ENCODE peak calls at places on chromosome 21, in five cellular contexts. One of them, this sample, is unnamed.

GRCh38 chr21:34865922-34866271 is 183.2 kb downstream of the RUNX1 start:
- DNase-seq in SK-N-SH: no peak
- DNase-seq in HCT116: no peak
- DNase-seq in GM23338: peak; percentile 93
- DNase-seq in K562: no peak
- DNase-seq in this sample: no peak

GRCh38 chr21:44930543-44930981 is 9.3 kb upstream of the SLX9 start:
- DNase-seq in GM23338: no peak
- DNase-seq in SK-N-SH: no peak
- DNase-seq in HCT116: no peak
- DNase-seq in K562: no peak
- DNase-seq in this sample: no peak

GRCh38 chr21:45084881-45085536 is 10.6 kb downstream of the ADARB1 start:
- DNase-seq in K562: no peak
- DNase-seq in GM23338: no peak
- DNase-seq in HCT116: no peak
- DNase-seq in SK-N-SH: no peak
- DNase-seq in this sample: no peak

GRCh38 chr21:40471103-40471502 is 375.9 kb downstream of the DSCAM start:
- DNase-seq in HCT116: no peak
- DNase-seq in K562: no peak
- DNase-seq in GM23338: no peak
- DNase-seq in SK-N-SH: no peak
- DNase-seq in this sample: no peak

GRCh38 chr21:34255073-34255472 is 108.7 kb upstream of the KCNE2 start:
- DNase-seq in SK-N-SH: no peak
- DNase-seq in HCT116: no peak
- DNase-seq in GM23338: no peak
- DNase-seq in K562: no peak
- DNase-seq in this sample: no peak

GRCh38 chr21:38596264-38597042 is 98.2 kb upstream of the ERG start:
- DNase-seq in K562: no peak
- DNase-seq in GM23338: no peak
- DNase-seq in HCT116: no peak
- DNase-seq in SK-N-SH: no peak
- DNase-seq in this sample: no peak

GRCh38 chr21:45032977-45033705 is 41.2 kb upstream of the ADARB1 start:
- DNase-seq in K562: no peak
- DNase-seq in GM23338: no peak
- DNase-seq in HCT116: no peak
- DNase-seq in SK-N-SH: no peak
- DNase-seq in this sample: no peak

GRCh38 chr21:37214952-37215351 is 52.2 kb downstream of the VPS26C start:
- DNase-seq in SK-N-SH: no peak
- DNase-seq in HCT116: no peak
- DNase-seq in K562: no peak
- DNase-seq in GM23338: no peak
- DNase-seq in this sample: no peak

GRCh38 chr21:37368536-37369279 is 2.1 kb downstream of the DYRK1A start:
- DNase-seq in GM23338: no peak
- DNase-seq in SK-N-SH: no peak
- DNase-seq in HCT116: no peak
- DNase-seq in K562: no peak
- DNase-seq in this sample: no peak

GRCh38 chr21:44737706-44738354 is 26.5 kb upstream of the TSPEAR start:
- DNase-seq in K562: no peak
- DNase-seq in HCT116: no peak
- DNase-seq in GM23338: peak; percentile 72
- DNase-seq in SK-N-SH: no peak
- DNase-seq in this sample: no peak

GRCh38 chr21:18970416-18970815 is 566.8 kb upstream of the TMPRSS15 start:
- DNase-seq in SK-N-SH: no peak
- DNase-seq in GM23338: no peak
- DNase-seq in K562: no peak
- DNase-seq in HCT116: no peak
- DNase-seq in this sample: no peak

GRCh38 chr21:43331962-43332458 is 94.9 kb downstream of the SIK1 start:
- DNase-seq in HCT116: no peak
- DNase-seq in K562: no peak
- DNase-seq in GM23338: no peak
- DNase-seq in SK-N-SH: no peak
- DNase-seq in this sample: no peak

GRCh38 chr21:43332872-43333300 is 94.0 kb downstream of the SIK1 start:
- DNase-seq in HCT116: no peak
- DNase-seq in GM23338: no peak
- DNase-seq in SK-N-SH: no peak
- DNase-seq in K562: no peak
- DNase-seq in this sample: no peak

GRCh38 chr21:43332461-43332860 is 94.5 kb downstream of the SIK1 start:
- DNase-seq in GM23338: no peak
- DNase-seq in HCT116: no peak
- DNase-seq in SK-N-SH: no peak
- DNase-seq in K562: no peak
- DNase-seq in this sample: no peak

GRCh38 chr21:43334214-43334958 is 92.5 kb downstream of the SIK1 start:
- DNase-seq in K562: no peak
- DNase-seq in GM23338: no peak
- DNase-seq in HCT116: no peak
- DNase-seq in SK-N-SH: no peak
- DNase-seq in this sample: no peak

GRCh38 chr21:43333301-43334062 is 93.4 kb downstream of the SIK1 start:
- DNase-seq in K562: no peak
- DNase-seq in GM23338: peak; percentile 63
- DNase-seq in HCT116: no peak
- DNase-seq in SK-N-SH: no peak
- DNase-seq in this sample: no peak
- H3K4me3 ChIP-seq in K562: no peak overlapping the region
- H3K4me3 ChIP-seq in GM23338: no peak overlapping the region
- H3K4me3 ChIP-seq in HCT116: no peak overlapping the region
- H3K4me3 ChIP-seq in SK-N-SH: no peak overlapping the region
- H3K4me3 ChIP-seq in this sample: peak overlapping the region; percentile 26

DNA sequence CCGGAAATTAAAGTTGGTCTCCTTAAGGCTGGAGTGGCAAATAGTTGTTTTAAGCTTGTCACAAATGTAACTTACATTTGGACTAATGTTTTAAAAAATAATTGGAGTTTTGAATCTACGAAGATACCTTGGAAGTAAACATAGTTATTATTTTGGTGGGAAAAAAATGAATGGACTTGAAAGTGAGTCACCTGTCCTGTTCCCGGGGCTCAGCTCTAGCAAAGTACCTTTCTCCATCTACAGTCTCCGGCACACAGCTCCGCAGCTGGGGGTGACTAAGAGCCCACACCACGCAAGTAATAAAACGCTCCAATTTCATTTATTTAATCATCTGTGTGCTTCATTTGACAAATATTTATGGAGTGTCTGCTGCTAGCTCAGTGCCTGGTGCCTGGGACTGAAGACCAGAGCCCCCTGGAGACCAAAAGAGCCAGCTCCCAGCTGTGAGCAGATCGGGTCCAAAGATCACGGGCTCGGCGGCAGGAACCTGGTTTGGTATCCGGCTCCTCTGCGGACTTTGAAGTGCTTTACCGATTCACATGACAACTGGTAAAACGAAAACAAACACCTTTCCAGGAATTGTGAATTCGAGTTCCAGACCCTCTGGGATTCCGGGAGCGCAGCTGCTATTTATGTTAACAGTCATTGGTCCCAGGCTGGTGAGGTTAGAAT is 1.7 kb upstream of the RIPK4 start:
- DNase-seq in GM23338: peak; percentile 91
- DNase-seq in HCT116: peak; percentile 32
- DNase-seq in SK-N-SH: peak; percentile 60
- DNase-seq in K562: no peak
- DNase-seq in this sample: no peak
- TF ChIP-seq REST in GM23338: no peak
- TF ChIP-seq REST in HCT116: no peak
- TF ChIP-seq REST in SK-N-SH: no peak
- TF ChIP-seq REST in K562: no peak
- TF ChIP-seq REST in this sample: no peak

DNA sequence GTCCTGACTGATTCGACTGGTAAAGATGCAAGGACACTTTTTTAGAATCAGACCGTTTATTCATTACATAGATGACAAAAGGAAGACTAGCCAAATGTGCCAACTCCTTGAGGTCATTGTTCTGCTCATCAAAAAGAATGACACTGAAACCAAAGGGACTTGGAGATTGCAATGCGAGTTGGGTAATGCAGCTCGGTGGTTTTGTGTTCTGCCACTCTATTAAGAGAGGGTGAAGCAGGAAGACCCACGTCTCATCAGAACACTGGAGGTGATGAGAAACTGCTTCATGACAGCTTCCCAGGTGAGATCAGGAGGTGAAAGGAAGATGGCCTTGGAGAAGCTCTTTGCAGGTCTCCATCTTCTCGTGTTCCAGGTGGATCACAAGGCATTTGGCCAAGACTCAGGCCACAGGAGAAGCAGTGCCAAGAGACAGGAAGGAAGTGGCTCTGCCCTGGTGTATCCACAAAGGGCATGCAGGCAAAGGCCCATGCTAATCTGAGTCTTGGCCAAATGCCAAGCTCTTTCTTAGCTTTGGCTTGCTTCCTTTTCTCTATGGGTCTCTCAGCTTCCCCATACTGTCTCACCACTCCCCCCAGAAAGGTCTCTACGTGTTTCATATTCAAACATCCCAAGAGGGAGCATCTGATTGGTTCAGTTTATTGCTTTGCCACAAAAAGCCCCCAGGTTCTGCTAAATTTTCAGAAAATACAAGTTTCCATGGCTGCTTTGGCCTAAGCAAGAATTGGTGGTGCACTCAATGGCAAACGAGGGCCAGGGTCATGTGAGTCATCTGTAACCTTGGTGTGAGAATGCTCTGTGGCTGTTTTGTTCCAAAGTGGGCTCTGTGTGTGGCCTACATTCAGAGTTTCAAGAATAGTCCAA is 5.7 kb upstream of the CCT8 start:
- DNase-seq in GM23338: no peak
- DNase-seq in SK-N-SH: no peak
- DNase-seq in HCT116: no peak
- DNase-seq in K562: no peak
- DNase-seq in this sample: no peak
- TF ChIP-seq POLR2AphosphoS5 in GM23338: no peak
- TF ChIP-seq POLR2AphosphoS5 in SK-N-SH: no peak
- TF ChIP-seq POLR2AphosphoS5 in HCT116: no peak
- TF ChIP-seq POLR2AphosphoS5 in K562: no peak
- TF ChIP-seq POLR2AphosphoS5 in this sample: no peak

GRCh38 chr21:16569679-16570078 is 839.9 kb downstream of the USP25 start:
- DNase-seq in K562: no peak
- DNase-seq in HCT116: no peak
- DNase-seq in GM23338: no peak
- DNase-seq in SK-N-SH: no peak
- DNase-seq in this sample: no peak

GRCh38 chr21:16572032-16572431 is 842.2 kb downstream of the USP25 start:
- DNase-seq in K562: no peak
- DNase-seq in GM23338: no peak
- DNase-seq in SK-N-SH: no peak
- DNase-seq in HCT116: no peak
- DNase-seq in this sample: no peak

GRCh38 chr21:16570856-16571255 is 841.1 kb downstream of the USP25 start:
- DNase-seq in SK-N-SH: no peak
- DNase-seq in K562: no peak
- DNase-seq in GM23338: no peak
- DNase-seq in HCT116: no peak
- DNase-seq in this sample: no peak

GRCh38 chr21:16570196-16570595 is 840.4 kb downstream of the USP25 start:
- DNase-seq in SK-N-SH: no peak
- DNase-seq in K562: no peak
- DNase-seq in GM23338: no peak
- DNase-seq in HCT116: no peak
- DNase-seq in this sample: no peak

GRCh38 chr21:16571594-16571993 is 841.8 kb downstream of the USP25 start:
- DNase-seq in GM23338: no peak
- DNase-seq in SK-N-SH: no peak
- DNase-seq in HCT116: no peak
- DNase-seq in K562: no peak
- DNase-seq in this sample: no peak
- H3K4me3 ChIP-seq in GM23338: no peak overlapping the region
- H3K4me3 ChIP-seq in SK-N-SH: no peak overlapping the region
- H3K4me3 ChIP-seq in HCT116: no peak overlapping the region
- H3K4me3 ChIP-seq in K562: no peak overlapping the region
- H3K4me3 ChIP-seq in this sample: no peak overlapping the region

GRCh38 chr21:33155457-33155856 is 74.3 kb upstream of the IFNAR2 start:
- DNase-seq in K562: no peak
- DNase-seq in GM23338: no peak
- DNase-seq in HCT116: no peak
- DNase-seq in SK-N-SH: no peak
- DNase-seq in this sample: no peak

GRCh38 chr21:33155005-33155404 is 74.7 kb upstream of the IFNAR2 start:
- DNase-seq in HCT116: no peak
- DNase-seq in K562: no peak
- DNase-seq in GM23338: no peak
- DNase-seq in SK-N-SH: no peak
- DNase-seq in this sample: no peak

GRCh38 chr21:33157303-33157702 is 72.4 kb upstream of the IFNAR2 start:
- DNase-seq in GM23338: peak; percentile 70
- DNase-seq in SK-N-SH: no peak
- DNase-seq in HCT116: no peak
- DNase-seq in K562: no peak
- DNase-seq in this sample: no peak

GRCh38 chr21:33149166-33149565 is 79.2 kb downstream of the OLIG1 start:
- DNase-seq in GM23338: no peak
- DNase-seq in K562: no peak
- DNase-seq in SK-N-SH: no peak
- DNase-seq in HCT116: no peak
- DNase-seq in this sample: no peak

GRCh38 chr21:33152228-33153130 is 77.3 kb upstream of the IFNAR2 start:
- DNase-seq in K562: no peak
- DNase-seq in GM23338: no peak
- DNase-seq in SK-N-SH: peak; percentile 23
- DNase-seq in HCT116: no peak
- DNase-seq in this sample: no peak
- TF ChIP-seq REST in K562: no peak
- TF ChIP-seq REST in GM23338: no peak
- TF ChIP-seq REST in SK-N-SH: no peak
- TF ChIP-seq REST in HCT116: no peak
- TF ChIP-seq REST in this sample: no peak